ENCODE peak calls at places on chromosome 9, in nine cellular contexts. U is ascending aorta; O is tibial nerve; F is neuronal stem cell; K is spleen; R is CD8-positive, alpha-beta T cell; L is heart left ventricle; A is right cardiac atrium; T is mesendoderm. P is an unnamed sample. For H3K4me1 and H3K27me3, the result is how much of the 10 kb centered on the place peaks cover.

GRCh38 chr9:136079211-136079915 is 15.7 kb downstream of the NACC2 start:
- DNase-seq in U (no peak), L (peak), K (no peak), O (no peak), F (no peak), A (peak), R (no peak), T (no peak), P (peak)

GRCh38 chr9:19875291-19875910 is 86.6 kb upstream of the SLC24A2 start:
- DNase-seq in U (no peak), R (no peak), L (no peak), A (no peak), T (no peak), O (no peak), K (no peak), F (no peak), P (no peak)

GRCh38 chr9:85715587-85715986 is 26.2 kb downstream of the AGTPBP1 start:
- DNase-seq in O (no peak), R (no peak), A (no peak), L (no peak), F (no peak), T (no peak), U (no peak), K (no peak), P (no peak)

GRCh38 chr9:95506438-95506691 is 10.4 kb downstream of the PTCH1 start:
- DNase-seq in R (no peak), T (peak), L (peak), A (peak), K (no peak), F (no peak), O (no peak), U (no peak), P (no peak)

GRCh38 chr9:108565651-108566378 is 290.0 kb downstream of the ACTL7B start:
- DNase-seq in R (no peak), L (peak), T (peak), O (peak), U (no peak), A (peak), F (peak), K (no peak), P (no peak)

GRCh38 chr9:90044263-90044662 is 439.5 kb downstream of the GADD45G start:
- DNase-seq in F (no peak), U (no peak), T (no peak), R (no peak), A (no peak), O (no peak), K (no peak), L (no peak), P (no peak)

GRCh38 chr9:100197553-100197952 is 98.5 kb downstream of the INVS start:
- DNase-seq in F (no peak), T (peak), O (no peak), R (no peak), L (no peak), K (no peak), U (no peak), A (no peak), P (no peak)

GRCh38 chr9:76296561-76297276 is 97.5 kb downstream of the RFK start:
- DNase-seq in L (no peak), O (no peak), F (no peak), R (no peak), U (no peak), A (no peak), T (no peak), K (no peak), P (no peak)

GRCh38 chr9:25048098-25048497 is 502.4 kb upstream of the IZUMO3 start:
- DNase-seq in A (no peak), L (no peak), O (no peak), T (no peak), F (no peak), U (no peak), K (no peak), R (no peak), P (no peak)

GRCh38 chr9:121637441-121638222 is 13.8 kb upstream of the DAB2IP start:
- DNase-seq in T (no peak), U (no peak), A (no peak), F (no peak), K (no peak), R (no peak), L (no peak), O (no peak), P (no peak)

GRCh38 chr9:94785211-94786169 is 59.0 kb downstream of the AOPEP start:
- DNase-seq in A (no peak), F (no peak), U (no peak), T (no peak), K (no peak), O (no peak), R (no peak), L (no peak), P (no peak)

GRCh38 chr9:122334916-122335315 is 35.9 kb upstream of the PTGS1 start:
- DNase-seq in T (no peak), U (no peak), K (no peak), F (no peak), L (no peak), R (no peak), A (no peak), O (no peak), P (no peak)

GRCh38 chr9:96022445-96023031 is 147.0 kb downstream of the ERCC6L2 start:
- DNase-seq in R (no peak), T (peak), K (peak), U (no peak), A (peak), O (no peak), L (peak), F (peak), P (peak)

GRCh38 chr9:34956648-34957047 is 1.4 kb upstream of the PHF24 start:
- DNase-seq in O (no peak), R (no peak), L (no peak), T (no peak), F (no peak), K (no peak), A (no peak), U (no peak), P (no peak)

GRCh38 chr9:37350486-37351190 is 71.9 kb upstream of the GRHPR start:
- DNase-seq in T (no peak), A (no peak), U (no peak), O (no peak), F (no peak), R (no peak), K (no peak), L (no peak), P (no peak)

GRCh38 chr9:98773721-98774120 is 22.6 kb downstream of the ANKS6 start:
- DNase-seq in T (no peak), A (no peak), R (no peak), F (no peak), O (no peak), L (no peak), U (no peak), K (no peak), P (no peak)

GRCh38 chr9:93057024-93057702 is 1.3 kb upstream of the SUSD3 start:
- DNase-seq in O (no peak), R (no peak), T (no peak), K (no peak), L (no peak), F (no peak), U (no peak), A (no peak), P (no peak)

GRCh38 chr9:136965771-136966484 is 11.4 kb upstream of the PTGDS start:
- DNase-seq in F (no peak), L (peak), A (peak), R (no peak), T (peak), O (no peak), U (no peak), K (no peak), P (no peak)

GRCh38 chr9:37528652-37529072 is 42.9 kb downstream of the POLR1E start:
- DNase-seq in L (no peak), K (no peak), R (no peak), U (no peak), F (no peak), T (no peak), A (no peak), O (no peak), P (no peak)

GRCh38 chr9:76932778-76933177 is 26.9 kb upstream of the PRUNE2 start:
- DNase-seq in R (no peak), O (no peak), L (no peak), T (peak), F (no peak), A (no peak), K (no peak), U (no peak), P (no peak)

GRCh38 chr9:35603506-35603985 is 1.5 kb upstream of the TESK1 start:
- DNase-seq in F (no peak), L (peak), R (no peak), K (peak), A (peak), U (no peak), T (no peak), O (peak), P (peak)

GRCh38 chr9:108416321-108416720 is 439.5 kb downstream of the ACTL7B start:
- DNase-seq in L (no peak), A (no peak), U (no peak), O (no peak), F (no peak), T (peak), K (no peak), R (no peak), P (no peak)

GRCh38 chr9:136334541-136334940 is 7.2 kb downstream of the GPSM1 start:
- DNase-seq in K (no peak), R (no peak), O (no peak), T (no peak), U (no peak), A (peak), F (no peak), L (no peak), P (no peak)

GRCh38 chr9:88355166-88355565 is 33.1 kb upstream of the SPIN1 start:
- DNase-seq in O (no peak), L (no peak), A (no peak), F (no peak), U (no peak), K (no peak), T (no peak), R (no peak), P (no peak)

GRCh38 chr9:81028504-81028903 is 660.8 kb downstream of the TLE1 start:
- DNase-seq in O (no peak), L (no peak), U (no peak), T (peak), A (no peak), K (no peak), F (no peak), R (no peak), P (no peak)

GRCh38 chr9:133054194-133054890 is 7.4 kb upstream of the CEL start:
- DNase-seq in F (no peak), R (no peak), T (no peak), O (no peak), A (peak), U (no peak), K (no peak), L (peak), P (peak)

GRCh38 chr9:133162802-133163558 is 734 bp downstream of the GBGT1 start:
- DNase-seq in O (no peak), K (peak), F (no peak), L (no peak), A (peak), T (no peak), U (no peak), R (no peak), P (peak)

GRCh38 chr9:1458503-1458902 is 408.3 kb downstream of the DMRT2 start:
- DNase-seq in L (no peak), T (no peak), F (no peak), A (no peak), O (no peak), U (no peak), R (no peak), K (no peak), P (no peak)

GRCh38 chr9:106960238-106960637 is 97.3 kb downstream of the ZNF462 start:
- DNase-seq in O (no peak), U (no peak), K (no peak), L (no peak), F (no peak), R (no peak), T (no peak), A (no peak), P (no peak)

GRCh38 chr9:17075758-17076485 is 58.9 kb upstream of the CNTLN start:
- DNase-seq in T (peak), K (no peak), L (no peak), U (no peak), F (no peak), A (no peak), O (no peak), R (no peak), P (no peak)

GRCh38 chr9:130869250-130869649 is 27.4 kb downstream of the QRFP start:
- DNase-seq in F (no peak), U (no peak), O (no peak), R (no peak), K (peak), L (peak), A (peak), T (no peak), P (no peak)

GRCh38 chr9:121279841-121280388 is 12.0 kb downstream of the GSN start:
- DNase-seq in L (no peak), O (peak), U (no peak), A (no peak), T (no peak), F (no peak), K (no peak), R (no peak), P (no peak)

GRCh38 chr9:113581865-113582697 is 118.6 kb downstream of the RGS3 start:
- DNase-seq in L (peak), U (peak), R (peak), A (peak), T (no peak), O (peak), K (peak), F (no peak), P (peak)

GRCh38 chr9:108412755-108413154 is 443.0 kb downstream of the ACTL7B start:
- DNase-seq in F (no peak), K (no peak), R (no peak), T (peak), O (no peak), U (no peak), L (no peak), A (peak), P (no peak)

GRCh38 chr9:72274916-72275315 is 90.1 kb downstream of the ZFAND5 start:
- DNase-seq in T (no peak), F (no peak), K (no peak), L (no peak), U (no peak), R (no peak), O (no peak), A (no peak), P (no peak)

GRCh38 chr9:135463140-135463539 is 16.4 kb upstream of the PPP1R26 start:
- DNase-seq in U (no peak), O (no peak), F (no peak), R (no peak), A (no peak), L (no peak), K (no peak), T (peak), P (no peak)

GRCh38 chr9:134329576-134329855 is 3.3 kb downstream of the RXRA start:
- DNase-seq in K (no peak), U (no peak), R (no peak), F (no peak), T (no peak), L (peak), A (no peak), O (no peak), P (no peak)
- H3K4me1 ChIP-seq in K (half or more), U (under half), R (under half), F (half or more), T (under half), L (half or more), A (under half), O (half or more), P (half or more)

GRCh38 chr9:2875218-2875977 is 31.5 kb upstream of the PUM3 start:
- DNase-seq in A (no peak), K (no peak), L (no peak), F (no peak), O (no peak), R (no peak), U (no peak), T (no peak), P (no peak)

GRCh38 chr9:2874001-2874750 is 30.3 kb upstream of the PUM3 start:
- DNase-seq in T (no peak), L (no peak), R (no peak), U (no peak), K (no peak), F (no peak), A (no peak), O (no peak), P (no peak)

GRCh38 chr9:2872307-2872940 is 28.5 kb upstream of the PUM3 start:
- DNase-seq in T (peak), O (no peak), A (no peak), F (peak), R (no peak), L (no peak), K (no peak), U (no peak), P (no peak)

GRCh38 chr9:2870340-2870739 is 26.4 kb upstream of the PUM3 start:
- DNase-seq in A (no peak), U (no peak), R (no peak), F (no peak), O (no peak), K (no peak), L (no peak), T (no peak), P (no peak)

GRCh38 chr9:2872941-2873323 is 29.0 kb upstream of the PUM3 start:
- DNase-seq in R (no peak), F (no peak), T (no peak), U (no peak), K (no peak), O (no peak), L (no peak), A (no peak), P (no peak)
- H3K27me3 ChIP-seq in R (under half), F (under half), T (under half), U (under half), K (under half), O (under half), L (under half), A (under half), P (under half)

GRCh38 chr9:127504887-127505251 is 53.6 kb downstream of the LRSAM1 start:
- DNase-seq in K (no peak), F (no peak), U (no peak), R (no peak), O (no peak), T (no peak), A (no peak), L (no peak), P (no peak)
- H3K4me1 ChIP-seq in K (under half), F (under half), U (under half), R (under half), O (under half), T (under half), A (under half), L (under half), P (under half)

DNA sequence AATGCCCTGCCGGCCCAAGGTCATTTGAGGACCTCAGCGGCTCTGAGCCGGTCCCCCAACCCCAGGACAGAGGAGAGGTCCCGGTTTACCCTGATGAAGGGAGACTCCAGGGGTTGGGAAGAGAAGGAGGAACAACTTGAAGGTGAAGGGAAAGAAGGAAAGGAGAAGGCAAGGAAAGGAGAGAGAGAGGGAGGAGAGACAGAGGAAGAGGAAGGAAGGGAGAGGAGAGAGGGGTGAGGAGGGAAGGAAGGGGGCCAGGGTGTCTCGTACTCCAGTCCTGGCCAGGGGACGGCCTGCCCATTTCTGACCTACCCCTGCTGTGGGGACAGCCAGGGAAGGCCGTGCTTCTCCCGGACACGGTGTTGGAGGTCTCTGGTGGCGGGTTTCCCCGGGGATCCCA is 1.9 kb downstream of the PRRX2 start:
- DNase-seq in R (no peak), F (no peak), T (no peak), L (no peak), A (peak), U (no peak), O (no peak), K (no peak), P (no peak)
- H3K27me3 ChIP-seq in R (under half), F (under half), T (under half), L (under half), A (under half), U (under half), O (under half), K (under half), P (under half)

DNA sequence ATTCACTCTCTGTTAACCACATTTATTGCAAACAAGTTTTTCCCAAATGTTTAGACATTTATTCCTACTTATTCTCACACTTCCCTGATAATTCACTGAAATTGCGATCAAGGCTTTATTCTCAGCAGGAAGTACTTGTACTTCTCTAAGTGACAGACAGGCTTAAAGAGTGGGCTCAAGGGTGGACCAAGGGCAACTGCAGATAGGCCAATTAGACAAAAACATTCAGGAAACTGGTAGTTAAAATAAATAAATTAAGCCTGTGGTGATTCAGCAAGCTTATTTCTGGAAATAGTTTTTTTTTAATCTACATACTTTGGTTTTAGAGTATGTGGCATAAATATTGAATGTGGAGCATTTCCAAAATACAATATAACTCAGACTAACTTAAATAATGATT is 136.1 kb downstream of the UGCG start:
- DNase-seq in R (no peak), K (no peak), A (no peak), L (no peak), T (peak), F (no peak), O (no peak), U (no peak), P (no peak)
- H3K4me1 ChIP-seq in R (under half), K (half or more), A (under half), L (under half), T (under half), F (under half), O (under half), U (under half), P (under half)

GRCh38 chr9:4844031-4844430 is 51.3 kb downstream of the RCL1 start:
- DNase-seq in T (no peak), O (no peak), K (no peak), A (no peak), R (no peak), U (no peak), L (no peak), F (no peak), P (no peak)

GRCh38 chr9:4842213-4842612 is 49.5 kb downstream of the RCL1 start:
- DNase-seq in R (no peak), T (no peak), U (no peak), O (no peak), L (no peak), F (no peak), A (no peak), K (no peak), P (no peak)

GRCh38 chr9:4844439-4844838 is 51.7 kb downstream of the RCL1 start:
- DNase-seq in T (no peak), A (no peak), L (no peak), K (no peak), R (no peak), U (no peak), F (no peak), O (no peak), P (no peak)

GRCh38 chr9:4840018-4840417 is 47.3 kb downstream of the RCL1 start:
- DNase-seq in A (no peak), O (no peak), F (no peak), U (no peak), L (no peak), R (no peak), K (no peak), T (no peak), P (no peak)

DNA sequence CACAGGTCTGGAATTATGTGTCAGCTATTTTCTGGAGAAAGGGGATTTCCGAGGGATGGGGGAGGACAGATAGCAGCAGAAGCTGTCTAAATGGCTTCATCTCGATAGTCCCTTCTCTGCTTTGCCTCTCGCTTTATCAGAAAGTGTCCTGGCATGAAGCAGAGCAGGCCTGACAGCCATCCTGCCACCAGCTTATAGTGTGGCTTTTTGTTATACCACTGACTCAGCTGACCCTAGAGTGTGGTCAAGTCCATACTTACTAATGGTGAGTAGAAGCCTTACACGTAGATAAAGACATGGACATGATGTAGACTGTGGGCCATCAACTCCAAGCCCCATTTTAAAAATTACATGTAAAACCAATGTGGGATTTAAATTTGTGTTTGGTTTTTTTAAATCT is 50.0 kb downstream of the RCL1 start:
- DNase-seq in R (no peak), U (no peak), K (no peak), A (no peak), F (no peak), L (no peak), T (no peak), O (no peak), P (no peak)
- H3K27me3 ChIP-seq in R (under half), U (under half), K (under half), A (under half), F (under half), L (under half), T (under half), O (under half), P (under half)

DNA sequence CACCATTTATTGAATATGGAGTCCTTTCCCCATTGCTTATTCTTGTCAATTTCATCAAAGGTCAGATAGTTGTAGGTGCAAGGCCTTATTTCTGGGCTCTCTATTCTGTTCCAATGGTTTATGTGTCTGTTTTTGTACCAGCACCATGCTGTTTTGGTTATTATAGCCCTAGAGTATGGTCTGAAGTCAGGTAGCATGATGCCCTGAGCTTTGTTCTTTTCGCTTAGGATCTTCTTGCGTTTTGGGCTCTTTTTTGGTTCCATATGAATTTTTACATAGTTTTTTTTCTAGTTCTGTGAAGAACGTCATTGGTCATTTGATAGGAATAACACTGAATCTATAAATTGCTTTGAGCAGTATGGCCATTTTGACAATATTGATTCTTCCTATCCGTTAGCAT is 40.2 kb upstream of the IFNE start:
- DNase-seq in A (no peak), T (no peak), F (no peak), K (no peak), R (no peak), O (no peak), L (no peak), U (no peak), P (no peak)
- H3K4me1 ChIP-seq in A (under half), T (under half), F (under half), K (under half), R (under half), O (under half), L (under half), U (under half), P (under half)

P was measured in lower lobe of right lung.